ENCODE peak calls at places on chromosome 11, in four cellular contexts. One of them, this sample, is unnamed.

GRCh38 chr11:19326499-19326898 is 85.8 kb upstream of the E2F8 start:
- DNase-seq in astrocyte of the spinal cord: peak; percentile 14
- DNase-seq in HCT116: no peak
- DNase-seq in HEK293T: no peak
- DNase-seq in this sample: no peak

GRCh38 chr11:119861160-119861559 is 132.2 kb upstream of the NECTIN1 start:
- DNase-seq in astrocyte of the spinal cord: no peak
- DNase-seq in HCT116: no peak
- DNase-seq in HEK293T: no peak
- DNase-seq in this sample: no peak

GRCh38 chr11:66450610-66451009 is 12.0 kb upstream of the MRPL11 start:
- DNase-seq in astrocyte of the spinal cord: no peak
- DNase-seq in HCT116: no peak
- DNase-seq in HEK293T: no peak
- DNase-seq in this sample: no peak

GRCh38 chr11:40306938-40307548 is 1152.4 kb downstream of the LRRC4C start:
- DNase-seq in astrocyte of the spinal cord: peak; percentile 58
- DNase-seq in HCT116: no peak
- DNase-seq in HEK293T: peak; percentile 16
- DNase-seq in this sample: no peak

GRCh38 chr11:70111269-70112016 is 33.3 kb downstream of the ANO1 start:
- DNase-seq in astrocyte of the spinal cord: peak; percentile 60
- DNase-seq in HCT116: no peak
- DNase-seq in HEK293T: peak; percentile 39
- DNase-seq in this sample: no peak

GRCh38 chr11:101126551-101127347 is 2.9 kb downstream of the PGR start:
- DNase-seq in astrocyte of the spinal cord: peak; percentile 17
- DNase-seq in HCT116: no peak
- DNase-seq in HEK293T: no peak
- DNase-seq in this sample: peak; percentile 28

GRCh38 chr11:11038339-11039248 is 180.7 kb upstream of the ZBED5 start:
- DNase-seq in astrocyte of the spinal cord: no peak
- DNase-seq in HCT116: no peak
- DNase-seq in HEK293T: no peak
- DNase-seq in this sample: no peak

GRCh38 chr11:47083913-47084312 is 92.8 kb downstream of the ARFGAP2 start:
- DNase-seq in astrocyte of the spinal cord: peak; percentile 67
- DNase-seq in HCT116: no peak
- DNase-seq in HEK293T: no peak
- DNase-seq in this sample: no peak

GRCh38 chr11:57646221-57646620 is 3.5 kb downstream of the YPEL4 start:
- DNase-seq in astrocyte of the spinal cord: no peak
- DNase-seq in HCT116: no peak
- DNase-seq in HEK293T: no peak
- DNase-seq in this sample: no peak

GRCh38 chr11:114821626-114822025 is 143.3 kb downstream of the NXPE2 start:
- DNase-seq in astrocyte of the spinal cord: no peak
- DNase-seq in HCT116: no peak
- DNase-seq in HEK293T: no peak
- DNase-seq in this sample: peak; percentile 44

This sample was measured in adrenal gland.